ENCODE peak calls at places on chromosomes 7 and 10, in six cellular contexts. B is heart left ventricle, M is mucosa of descending colon, U is natural killer cell, A is foreskin keratinocyte, Q is lower lobe of right lung. E is an unnamed sample.

GRCh38 chr10:73368238-73368637 is 9.6 kb upstream of the CFAP70 start:
- ATAC-seq in B (no peak), M (no peak), U (no peak), A (no peak), Q (no peak), E (peak; percentile 93)

GRCh38 chr10:71717056-71717755 is 2.4 kb downstream of the C10orf105 start:
- ATAC-seq in B (no peak), M (no peak), U (no peak), A (no peak), Q (no peak), E (no peak)

GRCh38 chr10:101066146-101066889 is 4.5 kb downstream of the KAZALD1 start:
- ATAC-seq in B (peak; percentile 76), M (peak; percentile 82), U (peak; percentile 46), A (peak; percentile 57), Q (peak; percentile 78), E (peak; percentile 43)

GRCh38 chr10:91380873-91381561 is 29.1 kb upstream of the HECTD2 start:
- ATAC-seq in B (peak; percentile 88), M (no peak), U (no peak), A (no peak), Q (no peak), E (no peak)

GRCh38 chr10:30581779-30582380 is 47.7 kb downstream of the LYZL2 start:
- ATAC-seq in B (no peak), M (peak; percentile 45), U (peak; percentile 59), A (peak; percentile 56), Q (peak; percentile 61), E (no peak)

GRCh38 chr10:69588358-69588757 is 15.1 kb upstream of the NEUROG3 start:
- ATAC-seq in B (no peak), M (no peak), U (no peak), A (no peak), Q (no peak), E (peak; percentile 50)

GRCh38 chr7:88985309-88985708 is 189.8 kb upstream of the TEX47 start:
- ATAC-seq in B (no peak), M (no peak), U (no peak), A (no peak), Q (no peak), E (no peak)

GRCh38 chr10:50397312-50398140 is 146.2 kb upstream of the ASAH2 start:
- ATAC-seq in B (no peak), M (no peak), U (no peak), A (no peak), Q (no peak), E (peak; percentile 51)

GRCh38 chr10:818526-819220 is 112.8 kb downstream of the LARP4B start:
- ATAC-seq in B (peak; percentile 12), M (no peak), U (no peak), A (no peak), Q (no peak), E (no peak)

GRCh38 chr10:63114031-63114814 is 18.9 kb upstream of the NRBF2 start:
- ATAC-seq in B (peak; percentile 84), M (peak; percentile 55), U (no peak), A (no peak), Q (peak; percentile 87), E (no peak)

GRCh38 chr10:9613338-9613737 is 1404.3 kb upstream of the CELF2 start:
- ATAC-seq in B (no peak), M (no peak), U (no peak), A (peak; percentile 25), Q (no peak), E (peak; percentile 52)

GRCh38 chr7:151207796-151208195 is 2.5 kb downstream of the H2BK1 start:
- ATAC-seq in B (no peak), M (no peak), U (no peak), A (no peak), Q (no peak), E (no peak)

GRCh38 chr7:136509466-136509865 is 359.0 kb upstream of the CHRM2 start:
- ATAC-seq in B (peak; percentile 58), M (no peak), U (no peak), A (no peak), Q (no peak), E (no peak)

GRCh38 chr10:18334116-18334867 is 194.1 kb downstream of the CACNB2 start:
- ATAC-seq in B (peak; percentile 60), M (no peak), U (no peak), A (no peak), Q (no peak), E (no peak)

GRCh38 chr7:460374-461117 is 59.1 kb downstream of the PDGFA start:
- ATAC-seq in B (peak; percentile 37), M (no peak), U (no peak), A (no peak), Q (peak; percentile 62), E (no peak)

GRCh38 chr10:34906021-34906965 is 91.2 kb upstream of the PARD3 start:
- ATAC-seq in B (peak; percentile 27), M (peak; percentile 49), U (no peak), A (peak; percentile 97), Q (peak; percentile 82), E (no peak)

GRCh38 chr7:151091431-151091830 is 5.2 kb downstream of the AGAP3 start:
- ATAC-seq in B (no peak), M (peak; percentile 67), U (no peak), A (no peak), Q (no peak), E (no peak)

GRCh38 chr7:54858008-54858692 is 99.1 kb upstream of the SEC61G start:
- ATAC-seq in B (no peak), M (no peak), U (no peak), A (peak; percentile 79), Q (peak; percentile 65), E (no peak)

GRCh38 chr7:47432988-47433895 is 148.7 kb downstream of the TNS3 start:
- ATAC-seq in B (peak; percentile 81), M (peak; percentile 18), U (no peak), A (peak; percentile 81), Q (peak; percentile 28), E (no peak)

GRCh38 chr7:17248527-17248926 is 49.9 kb upstream of the AHR start:
- ATAC-seq in B (no peak), M (no peak), U (no peak), A (no peak), Q (no peak), E (no peak)

GRCh38 chr7:111639894-111640293 is 77.6 kb upstream of the IMMP2L start:
- ATAC-seq in B (peak; percentile 71), M (no peak), U (no peak), A (no peak), Q (no peak), E (no peak)

GRCh38 chr7:131007439-131008330 is 273.7 kb upstream of the KLF14 start:
- ATAC-seq in B (peak; percentile 73), M (peak; percentile 93), U (peak; percentile 61), A (peak; percentile 65), Q (peak; percentile 65), E (peak; percentile 18)

GRCh38 chr7:36784991-36785940 is 61.0 kb upstream of the AOAH start:
- ATAC-seq in B (peak; percentile 90), M (peak; percentile 84), U (peak; percentile 84), A (peak; percentile 86), Q (peak; percentile 80), E (peak; percentile 92)

GRCh38 chr7:44912775-44913347 is 27.5 kb upstream of the PURB start:
- ATAC-seq in B (no peak), M (no peak), U (no peak), A (peak; percentile 21), Q (no peak), E (no peak)

GRCh38 chr7:1611708-1612241 is 41.9 kb upstream of the PSMG3 start:
- ATAC-seq in B (no peak), M (peak; percentile 23), U (no peak), A (no peak), Q (no peak), E (no peak)

GRCh38 chr7:129774359-129774758 is 162.8 kb downstream of the NRF1 start:
- ATAC-seq in B (no peak), M (no peak), U (no peak), A (no peak), Q (no peak), E (no peak)

E was measured in activated T-helper 17 cell treated with anti-CD3 and anti-CD28 coated beads, Interleukin-2, amount 50 U/mL, for 72 hours.